ENCODE peak calls at places on chromosomes 3 and 15, in four cellular contexts. M is small intestine; X is CD8-positive, alpha-beta T cell; H is GM13977. I is an unnamed sample.

GRCh38 chr3:44198265-44198956 is 43.3 kb upstream of the TOPAZ1 start:
- DNase-seq in M (peak; percentile 94), X (peak; percentile 65), H (peak; percentile 76), I (peak; percentile 85)

GRCh38 chr3:126132751-126133511 is 47.5 kb downstream of the ALDH1L1 start:
- DNase-seq in M (no peak), X (peak; percentile 2), H (no peak), I (peak; percentile 38)

GRCh38 chr3:168847293-168847883 is 751.7 kb upstream of the GOLIM4 start:
- DNase-seq in M (peak; percentile 45), X (no peak), H (peak; percentile 17), I (no peak)

GRCh38 chr15:88623061-88623460 is 1.9 kb downstream of the AEN start:
- DNase-seq in M (no peak), X (no peak), H (no peak), I (peak; percentile 98)

GRCh38 chr3:29282431-29283296 is 1.8 kb downstream of the RBMS3 start:
- DNase-seq in M (no peak), X (no peak), H (no peak), I (no peak)

GRCh38 chr3:151002582-151002981 is 30.1 kb upstream of the CLRN1 start:
- DNase-seq in M (no peak), X (no peak), H (no peak), I (no peak)

GRCh38 chr15:90968434-90968833 is 13.8 kb downstream of the RCCD1 start:
- DNase-seq in M (no peak), X (no peak), H (no peak), I (no peak)

GRCh38 chr3:132629928-132630327 is 29.7 kb downstream of the ACAD11 start:
- DNase-seq in M (no peak), X (no peak), H (no peak), I (peak; percentile 90)

GRCh38 chr15:99475754-99476412 is 89.9 kb upstream of the MEF2A start:
- DNase-seq in M (no peak), X (no peak), H (no peak), I (no peak)

GRCh38 chr15:62649793-62650420 is 392.6 kb upstream of the TPM1 start:
- DNase-seq in M (no peak), X (no peak), H (peak; percentile 64), I (peak; percentile 87)

GRCh38 chr3:135240426-135240825 is 445.4 kb downstream of the EPHB1 start:
- DNase-seq in M (no peak), X (no peak), H (peak; percentile 17), I (peak; percentile 62)

GRCh38 chr3:112847692-112848091 is 1.0 kb upstream of the CD200R1L start:
- DNase-seq in M (peak; percentile 60), X (no peak), H (no peak), I (no peak)

GRCh38 chr15:55266547-55266946 is 23.1 kb downstream of the RAB27A start:
- DNase-seq in M (no peak), X (no peak), H (no peak), I (no peak)

GRCh38 chr15:94485148-94485719 is 253.9 kb downstream of the MCTP2 start:
- DNase-seq in M (no peak), X (no peak), H (no peak), I (peak; percentile 32)

GRCh38 chr3:67601919-67602608 is 52.3 kb downstream of the SUCLG2 start:
- DNase-seq in M (peak; percentile 10), X (peak; percentile 11), H (no peak), I (no peak)

GRCh38 chr15:82177291-82178010 is 85.1 kb downstream of the EFL1 start:
- DNase-seq in M (no peak), X (no peak), H (no peak), I (peak; percentile 58)

GRCh38 chr3:16303037-16303436 is 38.0 kb downstream of the OXNAD1 start:
- DNase-seq in M (no peak), X (no peak), H (no peak), I (no peak)

GRCh38 chr3:72158639-72159005 is 373.7 kb upstream of the PROK2 start:
- DNase-seq in M (no peak), X (no peak), H (no peak), I (no peak)

GRCh38 chr3:173096994-173097785 is 43.8 kb downstream of the SPATA16 start:
- DNase-seq in M (no peak), X (no peak), H (no peak), I (no peak)

GRCh38 chr15:62063851-62064635 is 2.7 kb upstream of the C2CD4A start:
- DNase-seq in M (peak; percentile 67), X (no peak), H (no peak), I (no peak)

GRCh38 chr3:191644291-191644690 is 183.3 kb downstream of the PYDC2 start:
- DNase-seq in M (no peak), X (no peak), H (no peak), I (no peak)

GRCh38 chr15:29935296-29936020 is 113.2 kb upstream of the TJP1 start:
- DNase-seq in M (peak; percentile 51), X (no peak), H (no peak), I (peak; percentile 15)

GRCh38 chr3:119352863-119353527 is 58.8 kb downstream of the ARHGAP31 start:
- DNase-seq in M (no peak), X (no peak), H (no peak), I (no peak)

GRCh38 chr15:89613031-89613430 is 37.8 kb downstream of the TICRR start:
- DNase-seq in M (no peak), X (no peak), H (no peak), I (no peak)

GRCh38 chr3:72724070-72724469 is 124.2 kb downstream of the SHQ1 start:
- DNase-seq in M (peak; percentile 22), X (no peak), H (no peak), I (no peak)

I was measured in osteoblast.